ENCODE peak calls at places on chromosomes 3 and 15, in four cellular contexts. H is pancreas, N is GM13977, T is H9. X is an unnamed sample.

GRCh38 chr3:71400986-71401451 is 182.5 kb downstream of the FOXP1 start:
- DNase-seq in N (no peak), H (no peak), T (no peak), X (no peak)

GRCh38 chr3:126537116-126537729 is 13.3 kb downstream of the CHST13 start:
- DNase-seq in T (peak), N (no peak), H (peak), X (peak)

GRCh38 chr3:10251006-10251405 is 2.7 kb downstream of the TATDN2 start:
- DNase-seq in N (no peak), H (no peak), T (no peak), X (no peak)

GRCh38 chr3:143443851-143444331 is 324.3 kb downstream of the CHST2 start:
- DNase-seq in H (peak), T (no peak), N (no peak), X (no peak)

GRCh38 chr3:96619475-96619874 is 194.9 kb upstream of the EPHA6 start:
- DNase-seq in N (no peak), T (no peak), H (no peak), X (no peak)

GRCh38 chr3:9727041-9727595 is 4.4 kb upstream of the BRPF1 start:
- DNase-seq in T (peak), H (no peak), N (no peak), X (no peak)

GRCh38 chr3:149894211-149894610 is 76.5 kb downstream of the PFN2 start:
- DNase-seq in T (no peak), N (no peak), H (no peak), X (no peak)

GRCh38 chr15:69666921-69667811 is 214.5 kb downstream of the RPLP1 start:
- DNase-seq in N (peak), T (no peak), H (peak), X (no peak)

GRCh38 chr3:80606073-80606472 is 838.3 kb upstream of the ROBO1 start:
- DNase-seq in T (no peak), H (no peak), N (no peak), X (no peak)

GRCh38 chr3:30476373-30477082 is 129.9 kb upstream of the TGFBR2 start:
- DNase-seq in H (no peak), T (no peak), N (no peak), X (no peak)

DNA sequence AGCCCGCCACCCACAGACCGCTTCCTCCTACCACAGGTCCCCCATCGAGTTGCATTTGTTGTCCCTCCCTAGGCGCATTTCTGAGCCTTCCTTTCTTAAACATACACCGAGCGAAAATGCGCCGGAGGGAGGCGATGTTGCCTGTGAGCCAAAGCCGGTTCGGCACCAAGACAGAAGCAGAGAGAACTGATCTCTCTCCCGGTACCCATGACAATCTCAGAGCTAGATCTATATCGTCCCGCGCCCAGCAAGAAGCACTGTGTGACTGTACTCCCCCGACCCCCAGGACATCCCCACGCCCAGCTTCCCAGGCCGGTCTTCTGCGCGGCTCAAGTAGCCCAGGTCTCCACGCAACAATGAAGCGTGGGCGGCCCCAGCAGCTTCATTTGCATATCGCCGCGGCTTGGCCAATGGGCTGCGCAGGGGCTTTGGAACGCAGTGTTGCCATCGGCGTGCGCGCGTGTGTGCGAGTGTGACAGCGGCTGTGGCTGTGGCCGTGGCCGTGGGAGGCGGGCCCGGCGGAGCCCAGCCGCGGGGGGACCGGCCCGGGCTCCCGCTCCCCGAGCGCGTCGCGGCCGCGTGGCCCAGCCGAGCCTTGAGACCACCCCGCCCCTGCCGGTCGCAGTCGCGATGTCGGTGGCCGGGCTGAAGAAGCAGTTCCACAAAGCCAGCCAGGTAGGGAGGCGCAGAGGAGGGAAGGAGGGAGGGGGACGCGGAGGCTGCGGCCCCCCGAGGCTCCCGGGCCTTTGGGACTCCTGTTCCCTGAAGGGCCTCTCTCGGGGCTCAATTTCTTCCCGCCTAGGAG is at the start of gene SH3GL3:
- DNase-seq in T (peak), H (peak), N (peak), X (peak)
- TF ChIP-seq CTCF in T (peak), H (no peak), N (no peak), X (peak)

GRCh38 chr3:49929333-49930240 is at the start of gene MON1A:
- DNase-seq in H (peak), T (peak), N (peak), X (peak)
- TF ChIP-seq CTCF in H (no peak), T (peak), N (peak), X (peak)

DNA sequence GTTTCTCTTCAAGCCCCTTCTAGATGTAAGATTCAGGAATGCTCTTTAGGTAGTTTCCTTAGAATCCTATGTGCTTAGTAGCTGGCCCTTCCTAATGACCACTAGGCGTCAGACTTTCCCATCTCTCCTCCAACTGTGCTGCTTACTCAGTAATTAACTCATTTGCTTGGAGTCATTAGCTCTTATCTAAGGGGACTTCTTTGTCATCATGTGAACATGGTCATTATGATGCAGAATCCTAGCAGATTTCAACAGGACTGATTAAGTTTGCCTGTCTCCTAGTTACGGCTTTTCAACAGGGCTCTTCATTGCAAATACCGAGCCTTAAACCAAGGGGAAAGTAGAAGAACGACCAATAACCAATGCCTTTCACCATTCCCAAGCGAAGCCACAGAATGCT is 46.4 kb downstream of the GJD2 start:
- DNase-seq in N (peak), T (peak), H (no peak), X (no peak)
- TF ChIP-seq CTCF in N (peak), T (peak), H (peak), X (peak)

GRCh38 chr15:79675982-79676381 is 220.8 kb downstream of the MTHFS start:
- DNase-seq in T (no peak), H (no peak), N (no peak), X (no peak)
- TF ChIP-seq CTCF in T (peak), H (no peak), N (peak), X (no peak)

GRCh38 chr3:52298147-52299098 is 10.8 kb downstream of the GLYCTK start:
- DNase-seq in H (no peak), N (no peak), T (peak), X (no peak)
- TF ChIP-seq CTCF in H (no peak), N (no peak), T (no peak), X (no peak)

GRCh38 chr3:34212175-34212574 is 413.7 kb downstream of the PDCD6IP start:
- DNase-seq in N (no peak), H (peak), T (no peak), X (no peak)
- TF ChIP-seq CTCF in N (no peak), H (no peak), T (no peak), X (no peak)

GRCh38 chr15:68580026-68580882 is 1.5 kb downstream of the CORO2B start:
- DNase-seq in T (no peak), N (no peak), H (no peak), X (no peak)

GRCh38 chr15:68580883-68581155 is 2.0 kb downstream of the CORO2B start:
- DNase-seq in N (no peak), T (no peak), H (no peak), X (no peak)

GRCh38 chr15:68576253-68577236 is 2.2 kb upstream of the CORO2B start:
- DNase-seq in T (no peak), H (no peak), N (no peak), X (no peak)

GRCh38 chr15:68578960-68579935 is at the start of gene CORO2B:
- DNase-seq in T (peak), N (peak), H (peak), X (no peak)

GRCh38 chr15:68578175-68578959 is 426 bp upstream of the CORO2B start:
- DNase-seq in N (peak), T (peak), H (no peak), X (peak)
- TF ChIP-seq CTCF in N (peak), T (peak), H (no peak), X (peak)